ENCODE peak calls at places on chromosomes 7 and 10, in seven cellular contexts. M is neuronal stem cell, F is mesendoderm, N is mesenchymal stem cell, S is H1, Z is H9, U is trophoblast cell. R is an unnamed sample.
A peak's percentile ranks its signal among the peaks of the same experiment; 100 is the strongest.

GRCh38 chr10:127071126-127071525 is 125.3 kb downstream of the INSYN2A start:
- DNase-seq in F (no peak), Z (no peak), S (peak; percentile 1), M (no peak), N (no peak), U (no peak), R (no peak)

GRCh38 chr7:92343719-92344118 is 97.9 kb downstream of the ANKIB1 start:
- DNase-seq in M (no peak), U (no peak), Z (no peak), F (no peak), S (no peak), N (no peak), R (peak; percentile 13)

GRCh38 chr7:12297709-12298108 is 86.6 kb downstream of the TMEM106B start:
- DNase-seq in S (no peak), U (peak; percentile 6), F (peak; percentile 66), Z (no peak), N (no peak), M (no peak), R (no peak)

GRCh38 chr10:71125749-71126107 is 86.6 kb upstream of the UNC5B start:
- DNase-seq in N (no peak), U (no peak), F (no peak), M (no peak), Z (no peak), S (peak; percentile 17), R (no peak)

GRCh38 chr7:99514050-99514449 is 9.6 kb downstream of the ZKSCAN5 start:
- DNase-seq in M (no peak), U (no peak), S (no peak), Z (no peak), N (no peak), F (no peak), R (peak; percentile 68)

GRCh38 chr10:69409176-69409495 is 7.6 kb downstream of the TACR2 start:
- DNase-seq in S (no peak), F (no peak), M (no peak), Z (no peak), U (no peak), N (no peak), R (no peak)

GRCh38 chr7:5700391-5700985 is 81.0 kb downstream of the RNF216 start:
- DNase-seq in N (no peak), U (no peak), Z (no peak), F (no peak), S (no peak), M (no peak), R (no peak)

GRCh38 chr7:131183611-131184119 is 144.0 kb upstream of the MKLN1 start:
- DNase-seq in Z (no peak), F (no peak), U (no peak), S (no peak), M (no peak), N (no peak), R (peak; percentile 15)

GRCh38 chr10:30825022-30825421 is 195.5 kb upstream of the LYZL2 start:
- DNase-seq in F (no peak), S (no peak), U (no peak), Z (no peak), N (no peak), M (no peak), R (no peak)

GRCh38 chr10:46060706-46061105 is 14.6 kb upstream of the MSMB start:
- DNase-seq in S (no peak), M (no peak), F (no peak), Z (no peak), U (no peak), N (no peak), R (no peak)

GRCh38 chr7:157016352-157017041 is 6.0 kb upstream of the MNX1 start:
- DNase-seq in N (no peak), Z (peak; percentile 62), S (peak; percentile 60), F (peak; percentile 54), U (no peak), M (no peak), R (no peak)

GRCh38 chr10:124354411-124355382 is 64.0 kb downstream of the OAT start:
- DNase-seq in M (peak; percentile 15), N (peak; percentile 70), U (peak; percentile 12), S (no peak), F (peak; percentile 55), Z (peak; percentile 26), R (peak; percentile 38)

GRCh38 chr7:118152632-118153031 is 31.3 kb upstream of the LSM8 start:
- DNase-seq in Z (no peak), M (no peak), N (no peak), U (no peak), S (no peak), F (no peak), R (no peak)

GRCh38 chr7:127933116-127933515 is 98.1 kb downstream of the LRRC4 start:
- DNase-seq in N (no peak), S (no peak), Z (no peak), F (no peak), M (no peak), U (no peak), R (peak; percentile 69)

GRCh38 chr10:50420166-50420565 is 168.8 kb upstream of the ASAH2 start:
- DNase-seq in Z (no peak), N (no peak), F (no peak), U (no peak), S (no peak), M (no peak), R (no peak)

GRCh38 chr7:36273836-36274235 is 115.8 kb upstream of the ANLN start:
- DNase-seq in U (no peak), Z (no peak), S (peak; percentile 41), M (no peak), F (no peak), N (no peak), R (no peak)

GRCh38 chr7:138429577-138430250 is 30.3 kb upstream of the TRIM24 start:
- DNase-seq in N (no peak), S (no peak), M (no peak), U (no peak), Z (no peak), F (peak; percentile 45), R (no peak)

GRCh38 chr10:21402606-21403083 is 122.8 kb downstream of the SKIDA1 start:
- DNase-seq in U (no peak), Z (no peak), N (peak; percentile 17), F (no peak), S (no peak), M (no peak), R (peak; percentile 49)

GRCh38 chr7:101953248-101953819 is 135.9 kb downstream of the CUX1 start:
- DNase-seq in M (no peak), S (no peak), N (peak; percentile 98), F (no peak), U (no peak), Z (no peak), R (peak; percentile 92)

GRCh38 chr10:33145451-33146188 is 187.6 kb upstream of the ITGB1 start:
- DNase-seq in F (no peak), S (no peak), Z (no peak), M (no peak), U (no peak), N (no peak), R (no peak)

GRCh38 chr10:132102717-132103110 is 37.0 kb downstream of the JAKMIP3 start:
- DNase-seq in Z (no peak), S (no peak), U (no peak), M (no peak), F (no peak), N (no peak), R (no peak)

GRCh38 chr10:25556457-25556856 is 377.6 kb upstream of the MYO3A start:
- DNase-seq in S (no peak), Z (no peak), N (peak; percentile 83), U (no peak), M (no peak), F (no peak), R (peak; percentile 0)

GRCh38 chr7:96827701-96828100 is 118.1 kb upstream of the SEM1 start:
- DNase-seq in M (no peak), Z (peak; percentile 53), N (no peak), F (peak; percentile 41), S (no peak), U (no peak), R (no peak)

GRCh38 chr10:30828680-30829079 is 199.1 kb upstream of the LYZL2 start:
- DNase-seq in Z (no peak), M (no peak), U (no peak), S (no peak), F (no peak), N (no peak), R (no peak)

GRCh38 chr10:5551531-5552375 is 27.0 kb downstream of the CALML3 start:
- DNase-seq in U (peak; percentile 64), N (peak; percentile 70), Z (no peak), F (no peak), S (no peak), M (no peak), R (peak; percentile 47)

GRCh38 chr7:99824091-99824490 is 3.7 kb upstream of the CYP3A43 start:
- DNase-seq in Z (no peak), S (no peak), N (no peak), M (no peak), F (no peak), U (no peak), R (no peak)

GRCh38 chr10:60110739-60111138 is 204.4 kb upstream of the CCDC6 start:
- DNase-seq in U (no peak), F (no peak), S (no peak), Z (no peak), N (no peak), M (no peak), R (no peak)

GRCh38 chr10:119449210-119449584 is 93.3 kb downstream of the RGS10 start:
- DNase-seq in N (no peak), U (no peak), Z (no peak), F (no peak), S (no peak), M (no peak), R (no peak)

GRCh38 chr10:123381271-123381670 is 227.1 kb downstream of the BUB3 start:
- DNase-seq in S (no peak), Z (no peak), M (no peak), U (no peak), F (no peak), N (no peak), R (no peak)

GRCh38 chr7:158995514-158995913 is 139.2 kb downstream of the DYNC2I1 start:
- DNase-seq in Z (no peak), N (no peak), U (no peak), F (no peak), S (no peak), M (no peak), R (no peak)
- H3K18ac ChIP-seq in Z (no peak overlapping the region), N (no peak overlapping the region), U (no peak overlapping the region), F (no peak overlapping the region), S (no peak overlapping the region), M (peak overlapping the region; percentile 8), R (no peak overlapping the region)

GRCh38 chr10:122373713-122374112 is 795 bp upstream of the PLEKHA1 start:
- DNase-seq in M (no peak), Z (no peak), U (peak; percentile 64), F (peak; percentile 18), S (no peak), N (no peak), R (peak; percentile 4)
- H3K18ac ChIP-seq in M (no peak overlapping the region), Z (no peak overlapping the region), U (no peak overlapping the region), F (no peak overlapping the region), S (no peak overlapping the region), N (no peak overlapping the region), R (no peak overlapping the region)

GRCh38 chr7:43878867-43879266 is 9.6 kb upstream of the MRPS24 start:
- DNase-seq in F (no peak), M (no peak), N (no peak), S (no peak), U (no peak), Z (no peak), R (peak; percentile 37)
- H3K18ac ChIP-seq in F (no peak overlapping the region), M (no peak overlapping the region), N (no peak overlapping the region), S (no peak overlapping the region), U (no peak overlapping the region), Z (no peak overlapping the region), R (no peak overlapping the region)

DNA sequence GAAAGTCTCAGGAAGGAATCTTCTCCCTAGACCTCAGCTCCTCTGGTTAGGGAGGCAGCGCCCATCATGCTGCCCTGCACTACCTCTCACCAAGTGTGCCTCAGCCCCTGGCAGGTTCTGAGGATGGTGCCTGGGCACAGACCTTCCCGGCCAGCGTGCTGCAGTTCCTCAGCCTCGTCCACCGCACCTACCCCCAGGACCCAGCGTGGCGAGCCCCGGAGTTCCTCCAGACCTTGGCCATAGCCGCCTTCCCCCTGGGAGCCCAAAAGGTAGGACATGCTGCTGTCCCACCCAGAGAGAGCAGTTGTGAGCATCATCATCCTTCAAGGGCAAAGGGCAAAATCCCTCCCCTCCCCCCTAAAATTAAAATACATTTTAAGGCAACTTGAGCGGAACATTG is 122.5 kb downstream of the LRRC18 start:
- DNase-seq in U (no peak), N (no peak), S (no peak), F (no peak), Z (no peak), M (no peak), R (no peak)
- H3K18ac ChIP-seq in U (no peak overlapping the region), N (no peak overlapping the region), S (no peak overlapping the region), F (no peak overlapping the region), Z (no peak overlapping the region), M (peak overlapping the region; percentile 50), R (no peak overlapping the region)